ENCODE peak calls at places on chromosomes 6 and 20, in seven cellular contexts. T, M, J, R, N, Y and B are unnamed samples.

GRCh38 chr6:77962070-77962469 is 309.2 kb downstream of the MEI4 start:
- DNase-seq in T (no peak), M (no peak), J (no peak), R (no peak), N (no peak), Y (no peak), B (no peak)

GRCh38 chr6:154352898-154353585 is 3.6 kb downstream of the IPCEF1 start:
- DNase-seq in T (no peak), M (no peak), J (peak), R (no peak), N (no peak), Y (no peak), B (no peak)

GRCh38 chr20:38626921-38627659 is 25.5 kb downstream of the ARHGAP40 start:
- DNase-seq in T (no peak), M (no peak), J (no peak), R (no peak), N (no peak), Y (no peak), B (no peak)

GRCh38 chr6:26115226-26115625 is 28.0 kb downstream of the HFE start:
- DNase-seq in T (no peak), M (no peak), J (no peak), R (no peak), N (no peak), Y (no peak), B (no peak)

GRCh38 chr6:85551264-85551663 is 42.4 kb downstream of the SNX14 start:
- DNase-seq in T (no peak), M (no peak), J (no peak), R (no peak), N (no peak), Y (no peak), B (no peak)

GRCh38 chr6:157240059-157240959 is 83.0 kb downstream of the TMEM242 start:
- DNase-seq in T (peak), M (no peak), J (no peak), R (no peak), N (peak), Y (peak), B (no peak)

GRCh38 chr6:12545837-12546658 is 170.5 kb upstream of the PHACTR1 start:
- DNase-seq in T (no peak), M (no peak), J (no peak), R (peak), N (no peak), Y (peak), B (no peak)

GRCh38 chr6:52566853-52567279 is 10.0 kb downstream of the TRAM2 start:
- DNase-seq in T (no peak), M (no peak), J (no peak), R (no peak), N (no peak), Y (peak), B (no peak)

GRCh38 chr6:26299286-26300042 is 65.5 kb upstream of the BTN3A2 start:
- DNase-seq in T (no peak), M (no peak), J (no peak), R (no peak), N (no peak), Y (no peak), B (no peak)

GRCh38 chr6:111992851-111993250 is 61.1 kb upstream of the CCN6 start:
- DNase-seq in T (no peak), M (no peak), J (peak), R (no peak), N (no peak), Y (no peak), B (no peak)

GRCh38 chr20:51563141-51563596 is 20.6 kb upstream of the NFATC2 start:
- DNase-seq in T (no peak), M (no peak), J (no peak), R (no peak), N (no peak), Y (no peak), B (no peak)

GRCh38 chr6:7725849-7726415 is at the start of gene BMP6:
- DNase-seq in T (peak), M (peak), J (peak), R (peak), N (peak), Y (peak), B (no peak)

GRCh38 chr20:45345104-45345936 is 2.9 kb downstream of the SDC4 start:
- DNase-seq in T (no peak), M (no peak), J (no peak), R (no peak), N (no peak), Y (peak), B (no peak)

GRCh38 chr6:22651731-22652130 is 82.4 kb downstream of the HDGFL1 start:
- DNase-seq in T (no peak), M (no peak), J (no peak), R (no peak), N (no peak), Y (no peak), B (no peak)

GRCh38 chr6:158737710-158738615 is 81.2 kb downstream of the EZR start:
- DNase-seq in T (no peak), M (no peak), J (no peak), R (no peak), N (no peak), Y (peak), B (no peak)

GRCh38 chr6:139721924-139722323 is 347.5 kb upstream of the CITED2 start:
- DNase-seq in T (no peak), M (no peak), J (no peak), R (no peak), N (no peak), Y (no peak), B (no peak)

GRCh38 chr6:157881375-157881774 is 58.3 kb downstream of the SNX9 start:
- DNase-seq in T (no peak), M (no peak), J (no peak), R (no peak), N (no peak), Y (no peak), B (no peak)

GRCh38 chr20:6711950-6712634 is 55.4 kb upstream of the BMP2 start:
- DNase-seq in T (no peak), M (no peak), J (no peak), R (no peak), N (no peak), Y (peak), B (no peak)

GRCh38 chr20:3209946-3210317 is 634 bp downstream of the ITPA start:
- DNase-seq in T (no peak), M (no peak), J (no peak), R (no peak), N (no peak), Y (peak), B (no peak)

GRCh38 chr20:20413801-20414200 is 45.9 kb downstream of the INSM1 start:
- DNase-seq in T (no peak), M (no peak), J (no peak), R (no peak), N (no peak), Y (no peak), B (no peak)

GRCh38 chr20:6418732-6419131 is 295.9 kb upstream of the FERMT1 start:
- DNase-seq in T (no peak), M (no peak), J (no peak), R (no peak), N (no peak), Y (no peak), B (no peak)

GRCh38 chr6:135568366-135568765 is 70.8 kb upstream of the AHI1 start:
- DNase-seq in T (peak), M (no peak), J (peak), R (peak), N (no peak), Y (peak), B (peak)